ENCODE peak calls at places on chromosomes 16 and 17, in ten cellular contexts. P, W, J, A, R, M, N, K, G and X are unnamed samples.

GRCh38 chr17:38574712-38575111 is 31.0 kb downstream of the SRCIN1 start:
- DNase-seq in G (no peak), A (no peak), N (no peak), J (no peak), M (no peak), P (no peak), K (no peak), R (no peak), W (no peak), X (no peak)

GRCh38 chr17:32746698-32747097 is 130.2 kb downstream of the MYO1D start:
- DNase-seq in M (no peak), G (no peak), A (no peak), N (peak), W (no peak), K (no peak), P (no peak), J (no peak), R (no peak), X (no peak)

GRCh38 chr16:3023415-3023668 is 400 bp downstream of the HCFC1R1 start:
- DNase-seq in G (no peak), J (peak), M (no peak), W (peak), P (peak), N (no peak), R (no peak), K (no peak), A (no peak), X (no peak)

GRCh38 chr16:59202463-59202862 is 468.3 kb upstream of the GOT2 start:
- DNase-seq in N (no peak), P (no peak), J (no peak), R (no peak), M (no peak), A (no peak), W (no peak), K (no peak), G (no peak), X (no peak)

GRCh38 chr17:68461589-68461988 is 4.3 kb upstream of the WIPI1 start:
- DNase-seq in G (no peak), M (no peak), N (no peak), R (peak), P (no peak), A (no peak), J (no peak), W (no peak), K (no peak), X (no peak)

GRCh38 chr17:18009609-18010420 is 29.2 kb downstream of the ATPAF2 start:
- DNase-seq in M (no peak), J (peak), N (no peak), P (no peak), K (no peak), A (no peak), W (no peak), R (no peak), G (no peak), X (no peak)

GRCh38 chr16:69619514-69619913 is 53.7 kb downstream of the NFAT5 start:
- DNase-seq in N (peak), A (no peak), P (no peak), K (no peak), R (no peak), G (no peak), W (no peak), M (no peak), J (no peak), X (no peak)

GRCh38 chr17:1803280-1803679 is 26.4 kb downstream of the SMYD4 start:
- DNase-seq in P (no peak), G (no peak), M (no peak), K (no peak), N (no peak), J (no peak), R (no peak), A (no peak), W (no peak), X (no peak)

GRCh38 chr17:83126275-83126930 is 47.0 kb downstream of the METRNL start:
- DNase-seq in K (no peak), N (no peak), J (no peak), P (no peak), G (no peak), A (no peak), R (no peak), M (no peak), W (peak), X (no peak)

GRCh38 chr16:74829637-74830036 is 55.0 kb upstream of the FA2H start:
- DNase-seq in A (no peak), W (no peak), P (no peak), G (no peak), K (no peak), R (no peak), N (no peak), J (no peak), M (no peak), X (no peak)

GRCh38 chr17:60372790-60373483 is 19.0 kb downstream of the USP32 start:
- DNase-seq in A (no peak), J (no peak), K (no peak), M (no peak), N (peak), P (no peak), W (no peak), R (no peak), G (no peak), X (no peak)

GRCh38 chr16:3067929-3068288 is 2.5 kb downstream of the IL32 start:
- DNase-seq in A (no peak), G (no peak), N (no peak), M (no peak), J (no peak), W (no peak), R (no peak), K (peak), P (no peak), X (no peak)

GRCh38 chr16:88438084-88438870 is 14.8 kb upstream of the ZFPM1 start:
- DNase-seq in P (no peak), K (no peak), G (no peak), W (no peak), R (no peak), J (no peak), A (no peak), M (no peak), N (no peak), X (no peak)

GRCh38 chr17:56222255-56222654 is 69.0 kb downstream of the ANKFN1 start:
- DNase-seq in R (no peak), N (peak), W (no peak), G (no peak), J (no peak), A (no peak), P (no peak), K (no peak), M (no peak), X (no peak)

GRCh38 chr16:57372372-57373116 is at the start of gene CX3CL1:
- DNase-seq in W (peak), G (peak), R (no peak), M (no peak), N (peak), A (no peak), K (peak), J (peak), P (no peak), X (no peak)

GRCh38 chr16:56617212-56618085 is 8.1 kb upstream of the MT1E start:
- DNase-seq in G (peak), M (no peak), R (no peak), J (peak), A (no peak), K (no peak), N (peak), P (no peak), W (peak), X (no peak)

GRCh38 chr16:57106767-57107166 is 14.4 kb downstream of the CPNE2 start:
- DNase-seq in N (no peak), K (no peak), J (peak), W (no peak), R (no peak), G (no peak), P (no peak), A (no peak), M (no peak), X (no peak)

GRCh38 chr17:69773081-69773480 is 301.9 kb upstream of the KCNJ16 start:
- DNase-seq in J (no peak), K (no peak), P (no peak), R (no peak), G (no peak), W (no peak), N (peak), A (no peak), M (no peak), X (peak)

GRCh38 chr17:17119533-17119932 is 77.3 kb downstream of the MPRIP start:
- DNase-seq in M (no peak), N (peak), K (no peak), G (no peak), R (peak), A (peak), W (no peak), P (no peak), J (no peak), X (no peak)

GRCh38 chr16:85586360-85587145 is 26.6 kb upstream of the GSE1 start:
- DNase-seq in R (no peak), P (no peak), N (peak), M (no peak), K (no peak), W (no peak), J (peak), G (no peak), A (no peak), X (no peak)

GRCh38 chr17:40516581-40517285 is 15.3 kb upstream of the TNS4 start:
- DNase-seq in N (peak), R (peak), G (no peak), J (no peak), K (no peak), W (peak), P (peak), A (peak), M (no peak), X (no peak)

GRCh38 chr17:82062076-82062983 is 3.3 kb downstream of the DUS1L start:
- DNase-seq in A (no peak), G (no peak), P (no peak), N (no peak), W (no peak), J (no peak), M (no peak), R (no peak), K (no peak), X (no peak)

GRCh38 chr16:51431517-51432241 is 280.6 kb upstream of the SALL1 start:
- DNase-seq in G (no peak), K (no peak), P (peak), J (no peak), N (peak), W (no peak), R (no peak), M (no peak), A (no peak), X (peak)

GRCh38 chr16:57123216-57123968 is 31.0 kb downstream of the CPNE2 start:
- DNase-seq in R (no peak), J (no peak), W (no peak), K (no peak), G (no peak), N (peak), M (no peak), P (no peak), A (no peak), X (no peak)

GRCh38 chr16:71499775-71500364 is 10.7 kb upstream of the ZNF19 start:
- DNase-seq in G (peak), P (peak), M (no peak), N (peak), A (peak), K (peak), J (no peak), W (no peak), R (peak), X (peak)

GRCh38 chr16:68645494-68646388 is 631 bp downstream of the CDH3 start:
- DNase-seq in M (no peak), G (peak), W (no peak), K (peak), R (no peak), N (no peak), J (no peak), A (no peak), P (peak), X (no peak)

GRCh38 chr16:54052271-54052670 is 234.3 kb downstream of the IRX3 start:
- DNase-seq in W (no peak), J (no peak), A (no peak), P (no peak), R (no peak), G (no peak), M (no peak), N (no peak), K (no peak), X (no peak)

GRCh38 chr17:50072925-50073324 is 17.0 kb downstream of the ITGA3 start:
- DNase-seq in J (no peak), G (no peak), A (no peak), R (no peak), P (no peak), N (peak), W (no peak), M (no peak), K (no peak), X (no peak)

GRCh38 chr17:29698019-29698777 is 75.5 kb upstream of the CORO6 start:
- DNase-seq in J (no peak), W (no peak), N (no peak), K (no peak), G (no peak), M (no peak), P (no peak), A (no peak), R (no peak), X (no peak)

GRCh38 chr16:11203111-11203623 is 52.8 kb downstream of the SOCS1 start:
- DNase-seq in N (no peak), J (no peak), P (no peak), W (no peak), A (no peak), G (no peak), M (no peak), R (no peak), K (no peak), X (no peak)

GRCh38 chr16:89764711-89765201 is 43.4 kb downstream of the ZNF276 start:
- DNase-seq in K (no peak), P (no peak), R (no peak), W (no peak), A (no peak), M (no peak), J (no peak), G (no peak), N (no peak), X (no peak)

GRCh38 chr17:44794699-44795413 is 35.2 kb downstream of the GJC1 start:
- DNase-seq in A (no peak), G (no peak), N (peak), P (peak), R (no peak), M (no peak), W (peak), K (no peak), J (no peak), X (peak)